ENCODE peak calls at places on chromosomes 11 and 22, in six cellular contexts. T is neuronal stem cell, I is IMR-90, U is H9, H is mesendoderm, K is mesenchymal stem cell. P is an unnamed sample.

GRCh38 chr22:39707816-39708215 is 137.3 kb downstream of the CACNA1I start:
- DNase-seq in T (no peak), I (no peak), U (no peak), H (no peak), K (no peak), P (no peak)

GRCh38 chr22:45587638-45588481 is 83.8 kb upstream of the ATXN10 start:
- DNase-seq in T (no peak), I (peak; percentile 83), U (no peak), H (no peak), K (peak; percentile 75), P (no peak)

GRCh38 chr11:23540101-23540561 is 679.9 kb upstream of the CCDC179 start:
- DNase-seq in T (peak; percentile 57), I (peak; percentile 53), U (peak; percentile 69), H (peak; percentile 96), K (peak; percentile 53), P (peak; percentile 49)

GRCh38 chr11:110479445-110480101 is 49.8 kb downstream of the FDX1 start:
- DNase-seq in T (no peak), I (peak; percentile 77), U (no peak), H (no peak), K (peak; percentile 36), P (no peak)

GRCh38 chr22:26535499-26535898 is 23.2 kb upstream of the TFIP11 start:
- DNase-seq in T (no peak), I (no peak), U (no peak), H (no peak), K (no peak), P (no peak)

GRCh38 chr22:49751968-49752597 is 75.6 kb downstream of the BRD1 start:
- DNase-seq in T (no peak), I (no peak), U (peak; percentile 20), H (no peak), K (no peak), P (no peak)

GRCh38 chr22:19349778-19350475 is 58.4 kb upstream of the CLTCL1 start:
- DNase-seq in T (no peak), I (no peak), U (no peak), H (no peak), K (no peak), P (no peak)

GRCh38 chr22:44587004-44587793 is 89.2 kb upstream of the RTL6 start:
- DNase-seq in T (no peak), I (peak; percentile 11), U (no peak), H (peak; percentile 30), K (no peak), P (no peak)

GRCh38 chr11:100863080-100863581 is 176.0 kb downstream of the ARHGAP42 start:
- DNase-seq in T (peak; percentile 8), I (peak; percentile 95), U (no peak), H (peak; percentile 64), K (peak; percentile 94), P (no peak)

DNA sequence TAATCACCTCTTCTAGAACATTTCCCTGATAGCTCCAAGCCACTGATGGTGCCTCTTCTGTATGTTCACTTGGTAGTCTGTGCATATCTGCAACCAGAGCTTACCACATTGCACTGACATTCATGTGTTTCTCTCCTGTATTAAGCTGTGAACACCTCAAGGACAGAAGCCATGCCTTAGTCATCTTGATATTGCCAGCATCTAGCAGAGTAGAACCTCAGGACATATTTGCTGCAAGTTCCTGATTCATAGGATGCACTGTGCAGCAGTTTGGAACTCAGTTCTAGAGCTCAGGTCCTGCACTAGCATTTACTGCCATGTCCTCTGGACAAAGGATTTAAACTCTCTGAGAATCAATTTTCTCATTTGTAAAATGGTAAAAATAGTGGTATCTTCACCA is 722.4 kb upstream of the ANO5 start:
- DNase-seq in T (no peak), I (no peak), U (no peak), H (no peak), K (no peak), P (no peak)
- H2BK15ac ChIP-seq in T (no peak overlapping the region), I (no peak overlapping the region), U (no peak overlapping the region), H (no peak overlapping the region), K (no peak overlapping the region), P (no peak overlapping the region)

GRCh38 chr11:96102664-96103068 is 178.8 kb upstream of the MTMR2 start:
- DNase-seq in T (no peak), I (peak; percentile 68), U (no peak), H (no peak), K (peak; percentile 57), P (no peak)
- H2BK15ac ChIP-seq in T (no peak overlapping the region), I (no peak overlapping the region), U (no peak overlapping the region), H (no peak overlapping the region), K (no peak overlapping the region), P (no peak overlapping the region)

GRCh38 chr22:20536590-20537324 is 29.3 kb downstream of the MED15 start:
- DNase-seq in T (no peak), I (no peak), U (no peak), H (no peak), K (no peak), P (no peak)
- H2BK15ac ChIP-seq in T (no peak overlapping the region), I (no peak overlapping the region), U (no peak overlapping the region), H (no peak overlapping the region), K (no peak overlapping the region), P (no peak overlapping the region)

GRCh38 chr11:116239247-116239646 is 533.5 kb downstream of the BUD13 start:
- DNase-seq in T (no peak), I (no peak), U (no peak), H (no peak), K (no peak), P (no peak)
- H2BK15ac ChIP-seq in T (no peak overlapping the region), I (no peak overlapping the region), U (no peak overlapping the region), H (no peak overlapping the region), K (no peak overlapping the region), P (no peak overlapping the region)

DNA sequence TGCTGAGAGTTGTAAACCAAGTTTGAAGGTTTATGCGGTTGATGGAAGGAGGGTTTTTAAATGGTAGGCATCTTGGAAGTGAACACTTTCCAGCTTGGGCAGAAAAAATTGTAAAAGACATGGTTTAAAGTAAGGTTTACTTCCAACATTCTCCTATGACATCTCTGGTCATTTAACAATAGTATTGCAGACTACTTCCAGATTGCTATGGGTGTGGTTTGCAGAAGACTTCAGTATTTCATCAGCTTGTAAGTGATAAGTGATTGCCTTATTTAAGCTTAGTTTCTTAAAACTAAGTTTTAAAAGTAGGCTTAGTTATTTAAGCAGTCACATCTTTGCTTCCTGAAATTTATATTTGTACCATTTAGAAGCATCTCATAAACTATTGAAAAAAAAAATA is 7.2 kb upstream of the STT3A start:
- DNase-seq in T (no peak), I (no peak), U (no peak), H (no peak), K (no peak), P (no peak)
- H2BK15ac ChIP-seq in T (no peak overlapping the region), I (no peak overlapping the region), U (no peak overlapping the region), H (no peak overlapping the region), K (no peak overlapping the region), P (no peak overlapping the region)

DNA sequence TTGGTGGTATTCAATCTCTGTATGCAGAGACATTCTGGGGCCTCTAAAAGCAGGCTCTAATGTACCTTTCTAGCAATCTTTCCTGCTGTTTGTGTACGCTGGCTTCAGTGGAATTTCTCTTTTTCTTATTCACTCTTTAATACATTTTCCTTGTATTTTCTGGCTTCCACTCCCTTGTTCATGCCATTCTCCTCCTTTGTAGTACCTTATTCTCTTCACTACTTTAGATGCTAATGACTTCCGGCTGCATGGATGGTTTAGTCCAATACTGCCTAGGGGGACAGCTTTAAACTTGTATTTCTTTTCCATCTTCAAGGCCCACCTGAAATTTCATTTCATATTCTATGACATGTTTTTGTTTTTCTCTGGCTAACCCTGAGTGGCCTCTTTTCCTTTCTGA is 40.2 kb downstream of the DDX10 start:
- DNase-seq in T (no peak), I (no peak), U (no peak), H (no peak), K (no peak), P (no peak)
- H2BK15ac ChIP-seq in T (no peak overlapping the region), I (no peak overlapping the region), U (no peak overlapping the region), H (no peak overlapping the region), K (no peak overlapping the region), P (no peak overlapping the region)

GRCh38 chr11:86458294-86459001 is 83.8 kb downstream of the CCDC81 start:
- DNase-seq in T (no peak), I (no peak), U (no peak), H (no peak), K (no peak), P (no peak)

GRCh38 chr11:86449993-86450629 is 75.4 kb downstream of the CCDC81 start:
- DNase-seq in T (no peak), I (no peak), U (no peak), H (no peak), K (no peak), P (no peak)

GRCh38 chr11:86459002-86459385 is 84.3 kb downstream of the CCDC81 start:
- DNase-seq in T (no peak), I (peak; percentile 60), U (no peak), H (no peak), K (no peak), P (no peak)

GRCh38 chr11:86456075-86456939 is 81.6 kb downstream of the CCDC81 start:
- DNase-seq in T (peak; percentile 88), I (peak; percentile 80), U (peak; percentile 87), H (peak; percentile 91), K (peak; percentile 83), P (peak; percentile 75)

GRCh38 chr11:86453290-86454030 is 78.8 kb downstream of the CCDC81 start:
- DNase-seq in T (no peak), I (no peak), U (no peak), H (peak; percentile 23), K (no peak), P (no peak)
- H2BK15ac ChIP-seq in T (no peak overlapping the region), I (no peak overlapping the region), U (no peak overlapping the region), H (no peak overlapping the region), K (no peak overlapping the region), P (no peak overlapping the region)